ENCODE peak calls at places on chromosome 12, in eight cellular contexts. V is cardiac muscle cell; R is iPS DF 6.9; I is transverse colon; U is CD4-positive, alpha-beta memory T cell; K is pancreas; N is psoas muscle; W is right cardiac atrium. A is an unnamed sample. For H3K9me3 and H3K27me3, the result is how much of the 10 kb centered on the place peaks cover.

GRCh38 chr12:98578821-98579220 is 14.7 kb upstream of the SLC25A3 start:
- DNase-seq in V (no peak), R (no peak), I (peak), U (no peak), K (no peak), N (no peak), W (no peak), A (no peak)

GRCh38 chr12:107379852-107380567 is 286.7 kb upstream of the CRY1 start:
- DNase-seq in V (no peak), R (no peak), I (peak), U (no peak), K (peak), N (no peak), W (no peak), A (no peak)

GRCh38 chr12:104750061-104750460 is 208.0 kb downstream of the SLC41A2 start:
- DNase-seq in V (no peak), R (no peak), I (peak), U (no peak), K (no peak), N (no peak), W (no peak), A (no peak)

GRCh38 chr12:94309348-94309747 is 150.3 kb downstream of the CEP83 start:
- DNase-seq in V (no peak), R (no peak), I (no peak), U (no peak), K (no peak), N (no peak), W (no peak), A (no peak)

GRCh38 chr12:95762123-95762785 is 28.3 kb downstream of the NTN4 start:
- DNase-seq in V (no peak), R (no peak), I (no peak), U (no peak), K (no peak), N (no peak), W (no peak), A (no peak)

GRCh38 chr12:93707836-93708235 is 30.7 kb downstream of the CRADD start:
- DNase-seq in V (no peak), R (no peak), I (no peak), U (no peak), K (no peak), N (no peak), W (no peak), A (no peak)

GRCh38 chr12:106493531-106493930 is 89.3 kb upstream of the RFX4 start:
- DNase-seq in V (no peak), R (no peak), I (no peak), U (no peak), K (no peak), N (no peak), W (no peak), A (no peak)

GRCh38 chr12:81492131-81492720 is 266.9 kb downstream of the PPFIA2 start:
- DNase-seq in V (peak), R (no peak), I (no peak), U (no peak), K (no peak), N (no peak), W (no peak), A (no peak)

GRCh38 chr12:130476451-130476850 is 138.8 kb downstream of the PIWIL1 start:
- DNase-seq in V (peak), R (no peak), I (no peak), U (no peak), K (no peak), N (peak), W (no peak), A (no peak)

GRCh38 chr12:54666008-54666407 is 17.8 kb upstream of the DCD start:
- DNase-seq in V (no peak), R (no peak), I (no peak), U (no peak), K (no peak), N (no peak), W (no peak), A (no peak)

GRCh38 chr12:116142936-116143882 is 134.3 kb downstream of the MED13L start:
- DNase-seq in V (no peak), R (no peak), I (no peak), U (no peak), K (no peak), N (no peak), W (no peak), A (no peak)

GRCh38 chr12:117032593-117033381 is 66.4 kb downstream of the TESC start:
- DNase-seq in V (no peak), R (no peak), I (no peak), U (no peak), K (peak), N (no peak), W (no peak), A (no peak)

GRCh38 chr12:123928897-123929296 is 43.7 kb downstream of the CCDC92 start:
- DNase-seq in V (no peak), R (no peak), I (no peak), U (no peak), K (no peak), N (no peak), W (no peak), A (no peak)

GRCh38 chr12:116529048-116529447 is 30.1 kb upstream of the MAP1LC3B2 start:
- DNase-seq in V (no peak), R (no peak), I (no peak), U (no peak), K (no peak), N (no peak), W (no peak), A (no peak)

GRCh38 chr12:75641031-75641780 is 129.8 kb upstream of the KRR1 start:
- DNase-seq in V (no peak), R (no peak), I (peak), U (peak), K (no peak), N (no peak), W (no peak), A (no peak)

GRCh38 chr12:115375188-115375991 is 691.4 kb upstream of the TBX3 start:
- DNase-seq in V (no peak), R (no peak), I (no peak), U (no peak), K (no peak), N (no peak), W (no peak), A (no peak)

GRCh38 chr12:56078931-56079728 is 835 bp upstream of the ERBB3 start:
- DNase-seq in V (peak), R (peak), I (peak), U (peak), K (peak), N (peak), W (peak), A (peak)

GRCh38 chr12:2960432-2960956 is 1.3 kb downstream of the TEAD4 start:
- DNase-seq in V (no peak), R (no peak), I (no peak), U (no peak), K (no peak), N (no peak), W (no peak), A (no peak)

GRCh38 chr12:91367234-91367849 is 184.7 kb upstream of the DCN start:
- DNase-seq in V (no peak), R (no peak), I (no peak), U (no peak), K (no peak), N (no peak), W (no peak), A (no peak)

GRCh38 chr12:125461831-125462230 is 396.6 kb downstream of the AACS start:
- DNase-seq in V (no peak), R (no peak), I (no peak), U (no peak), K (no peak), N (no peak), W (no peak), A (no peak)

GRCh38 chr12:54369597-54370217 is 5.4 kb upstream of the GPR84 start:
- DNase-seq in V (no peak), R (no peak), I (no peak), U (no peak), K (peak), N (no peak), W (peak), A (no peak)

GRCh38 chr12:71440393-71441349 is 1.1 kb downstream of the LGR5 start:
- DNase-seq in V (peak), R (no peak), I (peak), U (no peak), K (no peak), N (peak), W (no peak), A (no peak)

GRCh38 chr12:6563448-6564050 is 4.5 kb downstream of the NOP2 start:
- DNase-seq in V (peak), R (no peak), I (peak), U (peak), K (no peak), N (peak), W (no peak), A (peak)

DNA sequence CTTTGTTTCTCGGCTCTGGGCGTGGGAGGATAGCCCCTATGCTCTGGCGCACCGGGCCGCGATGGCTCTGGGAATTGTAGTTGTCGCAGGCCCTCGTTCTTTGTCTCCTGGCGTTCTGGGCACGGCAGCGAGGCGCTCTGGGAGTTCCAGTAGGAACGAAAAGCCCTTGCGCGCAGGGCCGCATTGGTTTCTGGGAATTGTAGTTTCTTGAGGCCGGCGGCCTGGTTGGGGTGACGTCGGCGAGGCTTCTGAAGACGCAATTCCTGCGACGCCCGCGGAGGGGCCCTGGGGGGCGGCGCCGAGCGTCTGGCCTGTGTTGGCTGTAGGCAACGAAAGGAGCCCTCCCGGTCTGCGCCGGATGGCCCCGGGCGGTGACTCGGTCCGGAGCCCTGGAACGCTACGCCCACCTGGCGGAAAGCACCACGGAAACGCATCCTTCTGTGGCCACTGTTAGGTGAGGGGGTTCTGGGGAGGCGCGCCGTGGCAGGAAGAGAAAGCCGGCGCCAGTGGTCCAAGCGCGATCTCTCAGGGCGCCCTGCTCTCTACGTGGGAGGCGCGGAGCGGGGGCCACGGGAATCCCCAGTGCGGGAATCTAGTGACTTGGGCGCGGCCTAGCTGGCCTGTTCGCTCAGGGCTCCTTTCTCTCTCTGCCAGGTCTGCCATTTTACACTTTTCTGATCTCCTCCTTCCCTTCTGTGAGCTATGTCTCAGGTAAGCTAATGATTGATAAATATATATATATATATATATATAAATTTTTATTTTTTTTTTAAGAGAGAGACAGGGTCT is at the start of gene ZNF140:
- DNase-seq in V (peak), R (peak), I (peak), U (peak), K (peak), N (peak), W (peak), A (peak)
- H3K9me3 ChIP-seq in V (under half), R (under half), I (half or more), U (under half), K (under half), N (half or more), W (under half), A (half or more)

GRCh38 chr12:51863921-51864700 is 15.6 kb upstream of the FIGNL2 start:
- DNase-seq in V (peak), R (no peak), I (no peak), U (no peak), K (no peak), N (peak), W (no peak), A (no peak)

GRCh38 chr12:51865757-51866270 is 17.3 kb upstream of the FIGNL2 start:
- DNase-seq in V (peak), R (no peak), I (no peak), U (no peak), K (no peak), N (peak), W (no peak), A (no peak)

GRCh38 chr12:51865470-51865745 is 16.9 kb upstream of the FIGNL2 start:
- DNase-seq in V (no peak), R (no peak), I (no peak), U (no peak), K (no peak), N (peak), W (no peak), A (no peak)

GRCh38 chr12:51866324-51866723 is 17.8 kb upstream of the FIGNL2 start:
- DNase-seq in V (no peak), R (no peak), I (no peak), U (no peak), K (no peak), N (peak), W (no peak), A (no peak)

GRCh38 chr12:51864701-51865469 is 16.4 kb upstream of the FIGNL2 start:
- DNase-seq in V (peak), R (no peak), I (no peak), U (no peak), K (no peak), N (peak), W (no peak), A (no peak)
- H3K27me3 ChIP-seq in V (under half), R (under half), I (half or more), U (under half), K (under half), N (under half), W (under half), A (half or more)

GRCh38 chr12:1605129-1606020 is 11.0 kb upstream of the FBXL14 start:
- DNase-seq in V (peak), R (no peak), I (peak), U (peak), K (peak), N (peak), W (peak), A (peak)

GRCh38 chr12:1606021-1606622 is 11.7 kb upstream of the FBXL14 start:
- DNase-seq in V (peak), R (no peak), I (peak), U (peak), K (peak), N (peak), W (peak), A (peak)

GRCh38 chr12:1607940-1608782 is 13.8 kb upstream of the FBXL14 start:
- DNase-seq in V (no peak), R (no peak), I (no peak), U (no peak), K (no peak), N (no peak), W (no peak), A (no peak)

GRCh38 chr12:1604464-1604863 is 10.1 kb upstream of the FBXL14 start:
- DNase-seq in V (no peak), R (no peak), I (no peak), U (no peak), K (no peak), N (no peak), W (no peak), A (no peak)

GRCh38 chr12:1603621-1604020 is 9.2 kb upstream of the FBXL14 start:
- DNase-seq in V (no peak), R (no peak), I (no peak), U (no peak), K (no peak), N (no peak), W (no peak), A (no peak)
- H3K27ac ChIP-seq in V (peak), R (no peak), I (no peak), U (no peak), K (no peak), N (no peak), W (no peak), A (no peak)

GRCh38 chr12:128551266-128552025 is 272.3 kb downstream of the SLC15A4 start:
- DNase-seq in V (no peak), R (no peak), I (no peak), U (no peak), K (no peak), N (no peak), W (no peak), A (no peak)
- H3K9me3 ChIP-seq in V (under half), R (under half), I (under half), U (under half), K (under half), N (under half), W (under half), A (under half)

GRCh38 chr12:131688845-131689154 is 22.1 kb upstream of the SFSWAP start:
- DNase-seq in V (no peak), R (no peak), I (no peak), U (no peak), K (no peak), N (no peak), W (no peak), A (no peak)
- H3K27me3 ChIP-seq in V (under half), R (under half), I (under half), U (under half), K (under half), N (under half), W (under half), A (under half)

A was measured in CD4-positive, alpha-beta T cell.